ENCODE peak calls at places on chromosomes 4 and X, in eight cellular contexts. U, K, T, D, E, I, Y and P are unnamed samples.

GRCh38 chr4:120921456-120922389 is 803 bp downstream of the PRDM5 start:
- DNase-seq in I (peak), E (peak), Y (peak), T (no peak), D (peak), U (peak), K (peak), P (peak)

GRCh38 chrX:150363561-150364346 is 637 bp downstream of the MAMLD1 start:
- DNase-seq in T (no peak), D (peak), U (peak), I (peak), Y (peak), E (no peak), K (peak), P (no peak)

GRCh38 chr4:151184523-151185458 is 85.4 kb downstream of the RPS3A start:
- DNase-seq in E (no peak), Y (peak), D (no peak), T (peak), U (peak), K (peak), I (peak), P (no peak)

GRCh38 chrX:109684136-109684535 is 48.9 kb downstream of the ACSL4 start:
- DNase-seq in K (no peak), E (no peak), D (no peak), I (peak), Y (peak), U (peak), T (no peak), P (no peak)

GRCh38 chrX:8815460-8816065 is 14.4 kb upstream of the FAM9A start:
- DNase-seq in T (no peak), D (no peak), E (peak), I (peak), K (peak), U (peak), Y (peak), P (no peak)

GRCh38 chr4:185079271-185079905 is 61.1 kb downstream of the HELT start:
- DNase-seq in D (no peak), U (no peak), Y (peak), E (no peak), K (no peak), T (no peak), I (no peak), P (peak)

GRCh38 chr4:92307156-92307555 is 3.4 kb downstream of the GRID2 start:
- DNase-seq in K (no peak), U (no peak), E (no peak), T (no peak), I (no peak), D (no peak), Y (no peak), P (no peak)

GRCh38 chr4:7301846-7302630 is 109.7 kb downstream of the SORCS2 start:
- DNase-seq in U (no peak), Y (no peak), T (no peak), I (no peak), D (no peak), E (no peak), K (no peak), P (no peak)

GRCh38 chr4:184263910-184264732 is 46.4 kb upstream of the ENPP6 start:
- DNase-seq in Y (peak), K (peak), I (peak), T (peak), D (peak), U (peak), E (peak), P (peak)

GRCh38 chrX:9566150-9566621 is 101.3 kb downstream of the TBL1X start:
- DNase-seq in K (peak), U (peak), Y (peak), E (peak), I (peak), T (peak), D (peak), P (peak)

GRCh38 chrX:45851434-45851991 is 650.8 kb upstream of the DIPK2B start:
- DNase-seq in Y (no peak), E (no peak), T (no peak), K (peak), I (peak), U (no peak), D (peak), P (no peak)

GRCh38 chr4:80184791-80185756 is 12.2 kb upstream of the PRDM8 start:
- DNase-seq in D (peak), I (no peak), K (no peak), Y (peak), E (no peak), T (no peak), U (no peak), P (no peak)

GRCh38 chr4:169080970-169081369 is 70.9 kb upstream of the CBR4 start:
- DNase-seq in Y (peak), U (peak), E (peak), K (peak), I (no peak), D (peak), T (no peak), P (no peak)
- H3K4me3 ChIP-seq in Y (no peak), U (no peak), E (peak), K (no peak), I (no peak), D (no peak), T (no peak), P (no peak)

GRCh38 chr4:30855232-30855631 is 135.1 kb downstream of the PCDH7 start:
- DNase-seq in K (no peak), D (no peak), T (no peak), Y (no peak), I (no peak), E (no peak), U (no peak), P (no peak)
- TF ChIP-seq CTCF in K (no peak), D (no peak), T (no peak), Y (no peak), I (no peak), E (no peak), U (no peak), P (no peak)

GRCh38 chr4:16024009-16024408 is 59.8 kb downstream of the PROM1 start:
- DNase-seq in I (peak), Y (peak), T (peak), K (no peak), E (no peak), U (no peak), D (no peak), P (no peak)
- H3K4me3 ChIP-seq in I (no peak), Y (no peak), T (no peak), K (no peak), E (no peak), U (no peak), D (no peak), P (no peak)

DNA sequence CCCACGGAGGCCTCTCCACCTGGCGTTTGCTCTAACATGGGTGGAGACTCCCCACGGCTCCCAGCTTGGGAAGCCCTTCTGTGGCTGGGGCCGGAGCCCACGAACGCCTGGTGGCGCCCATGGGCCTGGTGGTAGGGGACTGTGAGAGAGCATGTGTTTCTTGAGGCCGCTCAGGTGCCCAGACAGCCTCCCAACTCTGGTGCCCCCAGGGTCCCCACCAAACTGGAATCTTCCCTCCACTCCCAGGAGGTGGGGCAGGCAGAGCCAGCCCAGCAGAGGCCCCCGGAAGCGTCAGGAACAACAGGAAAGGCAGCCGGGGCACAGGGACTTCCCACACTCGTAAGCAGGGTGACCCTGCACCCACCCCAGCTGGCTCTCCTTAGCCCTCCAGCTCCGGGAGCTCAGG is 33.3 kb upstream of the FGFR3 start:
- DNase-seq in K (no peak), T (no peak), U (no peak), D (no peak), Y (no peak), I (no peak), E (no peak), P (no peak)
- TF ChIP-seq CTCF in K (no peak), T (no peak), U (no peak), D (no peak), Y (no peak), I (no peak), E (no peak), P (peak)

DNA sequence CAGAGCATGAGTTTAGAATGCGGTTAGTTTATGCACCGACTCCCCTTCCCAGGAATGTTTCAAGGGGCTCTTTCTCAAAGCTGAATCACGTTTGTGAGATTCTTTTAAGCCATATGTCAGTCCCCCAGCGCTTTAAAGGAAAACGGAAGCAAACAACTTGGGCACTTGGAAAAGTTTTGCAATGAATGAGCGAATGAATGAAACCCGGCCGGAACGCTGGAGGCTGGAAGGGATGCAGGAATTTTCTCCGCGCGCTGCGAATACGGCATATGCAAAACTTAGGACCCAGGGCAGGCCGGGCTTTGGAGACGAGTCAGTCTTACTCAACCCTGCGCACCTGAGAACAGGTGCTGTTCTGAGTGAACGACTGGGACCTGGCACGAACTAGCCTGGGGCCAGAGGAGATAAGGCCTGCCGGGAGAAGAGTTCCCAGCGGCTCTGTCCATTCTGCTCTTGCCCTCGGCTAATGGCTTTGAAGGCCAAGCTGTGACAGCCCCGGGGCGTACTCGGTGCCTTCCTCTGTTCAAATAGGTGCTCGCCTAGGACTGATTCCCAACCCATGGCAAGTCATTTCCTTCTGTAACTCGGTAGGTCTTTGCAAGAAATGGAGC is 763 bp upstream of the NRK start:
- DNase-seq in Y (peak), U (peak), D (peak), E (no peak), T (no peak), K (peak), I (peak), P (no peak)
- H3K4me3 ChIP-seq in Y (peak), U (no peak), D (peak), E (peak), T (no peak), K (peak), I (peak), P (peak)

GRCh38 chr4:69057620-69058409 is 38.5 kb upstream of the UGT2B7 start:
- DNase-seq in D (no peak), U (peak), Y (no peak), K (peak), T (no peak), I (peak), E (no peak), P (peak)

GRCh38 chr4:69058410-69059059 is 37.7 kb upstream of the UGT2B7 start:
- DNase-seq in E (no peak), K (no peak), D (no peak), Y (no peak), U (no peak), I (no peak), T (no peak), P (no peak)

GRCh38 chr4:69056921-69057562 is 39.2 kb upstream of the UGT2B7 start:
- DNase-seq in I (peak), K (no peak), U (no peak), T (no peak), E (no peak), D (no peak), Y (peak), P (no peak)

GRCh38 chr4:69064391-69064790 is 31.9 kb upstream of the UGT2B7 start:
- DNase-seq in K (no peak), D (no peak), T (no peak), E (no peak), I (no peak), U (no peak), Y (no peak), P (no peak)

GRCh38 chr4:69060651-69061308 is 35.5 kb upstream of the UGT2B7 start:
- DNase-seq in U (no peak), K (no peak), T (no peak), D (no peak), E (no peak), Y (peak), I (peak), P (no peak)
- TF ChIP-seq CTCF in U (no peak), K (peak), T (no peak), D (no peak), E (no peak), Y (peak), I (no peak), P (peak)

GRCh38 chr4:86940176-86940575 is 5.4 kb downstream of the AFF1 start:
- DNase-seq in U (no peak), T (no peak), K (no peak), D (no peak), Y (no peak), E (no peak), I (no peak), P (no peak)
- H3K4me3 ChIP-seq in U (no peak), T (no peak), K (no peak), D (no peak), Y (no peak), E (no peak), I (no peak), P (no peak)